ENCODE peak calls at places on chromosomes 4 and X, in six cellular contexts. Y is CD4-positive, CD25-positive, alpha-beta regulatory T cell; Q is fibroblast of pulmonary artery; K is head of caudate nucleus; Z is sigmoid colon; U is natural killer cell. S is an unnamed sample.

GRCh38 chr4:8035371-8035780 is 95.7 kb upstream of the AFAP1 start:
- DNase-seq in Y (peak), Q (peak), K (no peak), Z (no peak), U (no peak), S (peak)

GRCh38 chr4:69092190-69092589 is 4.1 kb upstream of the UGT2B7 start:
- DNase-seq in Y (no peak), Q (peak), K (no peak), Z (no peak), U (no peak), S (peak)

GRCh38 chrX:536616-537015 is 94.0 kb upstream of the SHOX start:
- DNase-seq in Y (no peak), Q (no peak), K (no peak), Z (no peak), U (no peak), S (no peak)

GRCh38 chrX:74119016-74119910 is 184.7 kb upstream of the ZCCHC13 start:
- DNase-seq in Y (no peak), Q (peak), K (no peak), Z (no peak), U (no peak), S (peak)

GRCh38 chrX:103356023-103356798 is at the start of gene TCEAL9:
- DNase-seq in Y (no peak), Q (peak), K (peak), Z (peak), U (no peak), S (peak)

GRCh38 chr4:78704981-78705757 is 71.0 kb upstream of the BMP2K start:
- DNase-seq in Y (no peak), Q (no peak), K (no peak), Z (no peak), U (no peak), S (peak)

GRCh38 chr4:2182981-2183380 is 58.9 kb downstream of the HAUS3 start:
- DNase-seq in Y (no peak), Q (peak), K (no peak), Z (no peak), U (no peak), S (no peak)

GRCh38 chr4:138629669-138630068 is 385.9 kb upstream of the NOCT start:
- DNase-seq in Y (no peak), Q (no peak), K (no peak), Z (no peak), U (no peak), S (no peak)

GRCh38 chr4:182578402-182578801 is 335.2 kb downstream of the TENM3 start:
- DNase-seq in Y (no peak), Q (peak), K (no peak), Z (no peak), U (no peak), S (peak)

GRCh38 chrX:10450229-10450958 is 170.0 kb downstream of the MID1 start:
- DNase-seq in Y (no peak), Q (peak), K (no peak), Z (no peak), U (no peak), S (peak)

GRCh38 chrX:43349363-43349762 is 306.7 kb upstream of the MAOA start:
- DNase-seq in Y (peak), Q (peak), K (no peak), Z (no peak), U (no peak), S (peak)

GRCh38 chr4:10006604-10007435 is 14.5 kb downstream of the SLC2A9 start:
- DNase-seq in Y (no peak), Q (peak), K (no peak), Z (no peak), U (no peak), S (peak)

GRCh38 chr4:7928711-7929505 is 10.8 kb downstream of the AFAP1 start:
- DNase-seq in Y (no peak), Q (no peak), K (no peak), Z (peak), U (no peak), S (no peak)

GRCh38 chr4:173025131-173025530 is 143.5 kb upstream of the GALNT7 start:
- DNase-seq in Y (peak), Q (peak), K (no peak), Z (no peak), U (no peak), S (peak)

GRCh38 chr4:39975488-39976089 is 2.1 kb downstream of the PDS5A start:
- DNase-seq in Y (no peak), Q (peak), K (no peak), Z (no peak), U (no peak), S (no peak)

GRCh38 chrX:133888941-133889340 is 96.5 kb downstream of the GPC3 start:
- DNase-seq in Y (no peak), Q (no peak), K (no peak), Z (no peak), U (no peak), S (no peak)

GRCh38 chr4:40176602-40177001 is 20.2 kb upstream of the RHOH start:
- DNase-seq in Y (no peak), Q (no peak), K (no peak), Z (no peak), U (no peak), S (no peak)

GRCh38 chr4:47704693-47705325 is 133.1 kb downstream of the CORIN start:
- DNase-seq in Y (peak), Q (peak), K (peak), Z (no peak), U (no peak), S (peak)

GRCh38 chrX:25523574-25523973 is 507.8 kb upstream of the ARX start:
- DNase-seq in Y (peak), Q (peak), K (peak), Z (no peak), U (no peak), S (peak)

GRCh38 chr4:30744386-30744785 is 24.2 kb downstream of the PCDH7 start:
- DNase-seq in Y (no peak), Q (no peak), K (no peak), Z (no peak), U (no peak), S (no peak)

GRCh38 chr4:8690216-8690786 is 97.7 kb downstream of the CPZ start:
- DNase-seq in Y (no peak), Q (no peak), K (peak), Z (peak), U (no peak), S (no peak)

GRCh38 chr4:37685211-37685725 is 908 bp downstream of the RELL1 start:
- DNase-seq in Y (peak), Q (peak), K (no peak), Z (peak), U (peak), S (peak)